ENCODE peak calls at places on chromosomes 5 and 9, in four cellular contexts. D is progenitor cell of endocrine pancreas; P is GM12865; S is CD8-positive, alpha-beta T cell. J is an unnamed sample.
A peak's percentile ranks its signal among the peaks of the same experiment; 100 is the strongest.

GRCh38 chr5:21810737-21811316 is 1042.3 kb downstream of the CDH12 start:
- DNase-seq in D (no peak), P (peak; percentile 3), S (no peak), J (no peak)

GRCh38 chr5:72920690-72921089 is 35.2 kb upstream of the FCHO2 start:
- DNase-seq in D (no peak), S (no peak), P (no peak), J (no peak)

GRCh38 chr9:77697238-77697984 is 49.3 kb upstream of the GNA14 start:
- DNase-seq in P (no peak), S (no peak), D (no peak), J (no peak)

GRCh38 chr9:133525677-133526076 is 918 bp upstream of the MYMK start:
- DNase-seq in D (no peak), S (no peak), P (no peak), J (no peak)

GRCh38 chr9:135288054-135288453 is 191.5 kb upstream of the PPP1R26 start:
- DNase-seq in P (no peak), S (no peak), D (no peak), J (no peak)

GRCh38 chr9:11417782-11418181 is 805.0 kb upstream of the PTPRD start:
- DNase-seq in P (no peak), S (no peak), D (no peak), J (no peak)

GRCh38 chr5:98621821-98622220 is 151.6 kb upstream of the RGMB start:
- DNase-seq in P (no peak), D (no peak), S (no peak), J (no peak)

GRCh38 chr5:143142596-143143435 is 260.7 kb downstream of the NR3C1 start:
- DNase-seq in S (no peak), D (no peak), P (no peak), J (no peak)

GRCh38 chr9:112380102-112380581 is at the start of gene HSDL2:
- DNase-seq in S (no peak), P (peak; percentile 52), D (no peak), J (no peak)

GRCh38 chr5:137036630-137037029 is 462.5 kb downstream of the SPOCK1 start:
- DNase-seq in P (no peak), S (no peak), D (peak; percentile 46), J (no peak)

GRCh38 chr5:10301842-10302610 is 5.7 kb downstream of the CMBL start:
- DNase-seq in P (no peak), S (no peak), D (no peak), J (no peak)

GRCh38 chr5:64502181-64502580 is 3.6 kb upstream of the RGS7BP start:
- DNase-seq in P (no peak), D (no peak), S (no peak), J (no peak)

GRCh38 chr9:135479469-135480052 is at the start of gene PPP1R26:
- DNase-seq in S (no peak), P (no peak), D (peak; percentile 25), J (no peak)

GRCh38 chr9:95722141-95722540 is 153.3 kb upstream of the ERCC6L2 start:
- DNase-seq in P (no peak), D (no peak), S (no peak), J (no peak)

GRCh38 chr9:77092536-77092935 is 73.1 kb downstream of the FOXB2 start:
- DNase-seq in D (no peak), S (no peak), P (no peak), J (no peak)

GRCh38 chr9:35367451-35367850 is 122.5 kb upstream of the RUSC2 start:
- DNase-seq in D (no peak), P (no peak), S (no peak), J (no peak)

DNA sequence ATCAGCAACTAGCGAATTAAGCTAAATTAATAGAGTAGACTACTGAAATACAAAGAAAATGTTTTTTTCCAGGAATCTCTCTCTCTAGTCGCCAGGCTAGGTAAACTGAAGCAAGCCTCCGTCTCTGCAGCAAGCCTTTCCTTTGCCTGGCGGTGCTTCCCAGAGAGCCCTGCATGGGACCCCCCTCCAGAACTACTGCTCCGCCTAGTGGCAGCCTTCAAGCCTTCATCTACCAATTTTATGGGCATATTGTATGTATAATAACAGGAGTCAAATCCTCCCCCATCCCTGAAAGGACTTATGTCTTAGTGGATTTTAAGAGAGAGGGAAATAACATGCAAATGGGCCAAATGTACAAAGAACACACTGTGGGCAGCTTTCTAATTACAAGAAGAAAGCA is 241.9 kb downstream of the SAXO1 start:
- DNase-seq in S (no peak), D (peak; percentile 48), P (peak; percentile 69), J (no peak)
- TF ChIP-seq CTCF in S (no peak), D (peak; percentile 79), P (peak; percentile 79), J (peak; percentile 78)

GRCh38 chr5:169258372-169259000 is 42.5 kb downstream of the SLIT3 start:
- DNase-seq in P (no peak), D (no peak), S (no peak), J (no peak)
- TF ChIP-seq CTCF in P (no peak), D (no peak), S (no peak), J (no peak)

GRCh38 chr5:151080620-151081425 is at the start of gene TNIP1:
- DNase-seq in P (peak; percentile 97), D (peak; percentile 88), S (peak; percentile 97), J (peak; percentile 91)

GRCh38 chr5:151082976-151083651 is 2.3 kb upstream of the TNIP1 start:
- DNase-seq in P (peak; percentile 83), D (no peak), S (no peak), J (no peak)

GRCh38 chr5:151081426-151082273 is 816 bp upstream of the TNIP1 start:
- DNase-seq in D (no peak), P (no peak), S (no peak), J (no peak)

GRCh38 chr5:151084363-151084762 is 3.5 kb upstream of the TNIP1 start:
- DNase-seq in S (no peak), D (no peak), P (no peak), J (no peak)

DNA sequence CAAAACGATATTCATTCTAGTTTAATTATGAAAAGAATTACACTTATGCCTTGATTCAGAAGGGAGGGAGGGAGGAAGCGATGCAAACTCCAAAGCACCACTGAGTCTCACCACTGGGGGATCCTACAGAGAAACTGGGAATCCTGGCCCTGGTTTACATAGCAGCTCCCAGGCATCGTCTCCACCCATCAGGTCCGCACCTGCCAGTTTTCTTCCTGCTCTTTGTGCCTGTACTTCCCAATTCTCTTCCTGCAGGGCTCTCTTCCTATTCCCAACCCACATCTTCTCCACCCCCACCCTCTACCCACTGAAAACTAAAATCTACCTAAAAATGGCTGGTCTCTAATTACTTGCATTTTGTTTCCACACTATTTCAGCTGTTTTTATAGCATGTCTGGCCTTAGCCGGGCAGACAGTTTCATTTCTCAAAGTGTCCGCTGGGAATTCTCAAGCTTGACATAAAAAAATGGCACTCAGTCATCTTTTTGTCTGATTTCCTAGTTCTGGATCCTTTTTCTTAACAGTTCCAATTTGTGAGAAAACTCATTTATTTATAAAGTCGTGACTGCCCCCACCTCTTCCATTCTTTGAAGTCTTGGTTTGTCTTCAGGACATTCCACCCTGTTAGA is 1.6 kb upstream of the TNIP1 start:
- DNase-seq in P (no peak), S (no peak), D (no peak), J (no peak)
- TF ChIP-seq CTCF in P (peak; percentile 29), S (no peak), D (peak; percentile 50), J (peak; percentile 64)

GRCh38 chr5:140044041-140044440 is 942 bp upstream of the NRG2 start:
- DNase-seq in D (no peak), S (no peak), P (no peak), J (no peak)

GRCh38 chr5:140041099-140041491 is 2.0 kb downstream of the NRG2 start:
- DNase-seq in S (no peak), P (peak; percentile 30), D (no peak), J (no peak)

GRCh38 chr5:140042551-140043507 is at the start of gene NRG2:
- DNase-seq in D (peak; percentile 73), S (peak; percentile 70), P (peak; percentile 88), J (peak; percentile 77)

GRCh38 chr5:140041492-140042421 is 1.3 kb downstream of the NRG2 start:
- DNase-seq in D (peak; percentile 15), S (no peak), P (peak; percentile 49), J (no peak)

GRCh38 chr5:140043508-140043872 is 391 bp upstream of the NRG2 start:
- DNase-seq in D (no peak), S (no peak), P (peak; percentile 67), J (no peak)
- TF ChIP-seq CTCF in D (no peak), S (no peak), P (no peak), J (peak; percentile 38)

J was measured in type B pancreatic cell.